ENCODE peak calls at places on chromosomes 16 and 17, in nine cellular contexts. V, T, L, N, S, P, B, E and D are unnamed samples.

GRCh38 chr16:75445298-75445697 is 12.0 kb upstream of the CFDP1 start:
- DNase-seq in B (no peak), E (no peak), L (no peak), V (no peak), P (no peak), N (no peak), T (no peak), S (no peak), D (no peak)

GRCh38 chr17:692116-692515 is 22.5 kb downstream of the VPS53 start:
- DNase-seq in N (no peak), B (peak; percentile 45), T (no peak), E (no peak), V (no peak), P (no peak), S (peak; percentile 90), L (no peak), D (no peak)

GRCh38 chr17:73184133-73184993 is 8.5 kb upstream of the COG1 start:
- DNase-seq in L (no peak), B (no peak), N (no peak), T (no peak), V (no peak), E (no peak), P (no peak), S (no peak), D (no peak)

GRCh38 chr17:40422990-40423611 is 5.4 kb upstream of the TOP2A start:
- DNase-seq in N (no peak), B (no peak), E (no peak), S (no peak), T (no peak), L (no peak), P (no peak), V (no peak), D (no peak)

GRCh38 chr17:50114849-50115357 is 15.1 kb downstream of the SAMD14 start:
- DNase-seq in N (no peak), E (peak; percentile 45), L (peak; percentile 73), V (peak; percentile 46), S (peak; percentile 53), P (no peak), B (peak; percentile 78), T (no peak), D (no peak)

GRCh38 chr17:78933025-78933958 is 8.1 kb upstream of the TIMP2 start:
- DNase-seq in N (no peak), E (peak; percentile 64), S (peak; percentile 96), V (no peak), P (peak; percentile 94), B (peak; percentile 95), T (peak; percentile 78), L (no peak), D (no peak)

GRCh38 chr16:61792194-61792904 is 243.9 kb downstream of the CDH8 start:
- DNase-seq in T (no peak), P (peak; percentile 10), N (no peak), B (peak; percentile 0), S (peak; percentile 66), E (no peak), V (no peak), L (no peak), D (no peak)

GRCh38 chr17:62653831-62654829 is 26.7 kb downstream of the MRC2 start:
- DNase-seq in L (no peak), P (no peak), T (peak; percentile 44), N (no peak), B (peak; percentile 82), S (peak; percentile 64), E (peak; percentile 38), V (peak; percentile 64), D (peak; percentile 60)

GRCh38 chr17:83203073-83203471 is 123.7 kb downstream of the METRNL start:
- DNase-seq in N (peak; percentile 89), L (no peak), P (peak; percentile 60), T (peak; percentile 91), B (peak; percentile 99), E (peak; percentile 37), S (peak; percentile 97), V (peak; percentile 61), D (no peak)

GRCh38 chr16:11679250-11679649 is 11.0 kb downstream of the SNN start:
- DNase-seq in N (no peak), E (no peak), P (no peak), T (no peak), L (peak; percentile 42), S (no peak), B (no peak), V (no peak), D (no peak)

GRCh38 chr16:57623251-57624043 is 5.0 kb upstream of the ADGRG1 start:
- DNase-seq in V (no peak), E (peak; percentile 78), S (no peak), N (peak; percentile 59), L (peak; percentile 90), B (no peak), T (no peak), P (no peak), D (no peak)

GRCh38 chr16:24996731-24997130 is 18.4 kb downstream of the ARHGAP17 start:
- DNase-seq in L (no peak), T (no peak), V (no peak), B (no peak), N (no peak), S (no peak), P (no peak), E (no peak), D (no peak)

GRCh38 chr16:24993722-24994686 is 21.2 kb downstream of the ARHGAP17 start:
- DNase-seq in N (no peak), T (no peak), P (no peak), S (peak; percentile 95), V (no peak), B (peak; percentile 91), L (no peak), E (no peak), D (no peak)

GRCh38 chr16:24996301-24996700 is 18.9 kb downstream of the ARHGAP17 start:
- DNase-seq in P (no peak), E (no peak), L (no peak), S (no peak), V (no peak), N (no peak), T (no peak), B (peak; percentile 47), D (no peak)

GRCh38 chr16:24995033-24995432 is 20.1 kb downstream of the ARHGAP17 start:
- DNase-seq in N (no peak), V (no peak), L (no peak), P (no peak), E (no peak), B (no peak), T (no peak), S (no peak), D (no peak)

GRCh38 chr16:24995469-24995868 is 19.7 kb downstream of the ARHGAP17 start:
- DNase-seq in S (no peak), T (no peak), L (no peak), B (no peak), N (no peak), V (no peak), P (no peak), E (no peak), D (no peak)
- TF ChIP-seq CTCF in S (peak; percentile 41), T (no peak), L (no peak), B (no peak), N (no peak), V (no peak), P (peak; percentile 33), E (no peak), D (no peak)

GRCh38 chr17:82085031-82085861 is 12.8 kb downstream of the FASN start:
- DNase-seq in B (no peak), V (no peak), N (no peak), P (no peak), E (no peak), S (no peak), T (no peak), L (no peak), D (no peak)
- TF ChIP-seq CTCF in B (no peak), V (no peak), N (no peak), P (no peak), E (no peak), S (no peak), T (no peak), L (no peak), D (no peak)

GRCh38 chr17:64732336-64733006 is 70.4 kb upstream of the SMURF2 start:
- DNase-seq in V (peak; percentile 56), B (peak; percentile 86), E (no peak), P (peak; percentile 82), S (peak; percentile 84), N (no peak), T (no peak), L (no peak), D (no peak)
- TF ChIP-seq CTCF in V (no peak), B (no peak), E (no peak), P (no peak), S (peak; percentile 38), N (no peak), T (no peak), L (no peak), D (no peak)

DNA sequence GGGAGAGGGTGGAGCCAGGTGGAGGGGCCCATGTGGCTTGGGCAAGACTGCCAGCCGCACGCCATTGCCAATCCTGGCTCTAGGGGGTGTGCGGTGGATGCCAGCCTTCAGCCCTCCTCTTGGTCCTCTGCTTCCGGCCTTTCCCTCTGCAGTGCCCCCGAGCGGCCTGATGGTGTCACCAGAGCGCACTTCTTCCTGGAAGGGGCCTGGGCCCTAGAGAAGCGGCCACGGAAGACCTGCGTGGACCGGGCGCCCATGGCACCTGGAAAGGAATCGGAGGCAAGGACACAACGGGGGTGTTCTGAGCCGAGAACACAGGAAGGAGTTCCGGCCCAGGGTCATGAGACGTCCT is 93.0 kb downstream of the IRX3 start:
- DNase-seq in B (peak; percentile 69), T (peak; percentile 76), P (peak; percentile 38), L (peak; percentile 35), N (peak; percentile 83), V (peak; percentile 71), E (peak; percentile 82), S (peak; percentile 64), D (peak; percentile 82)
- TF ChIP-seq CTCF in B (peak; percentile 90), T (peak; percentile 88), P (peak; percentile 89), L (peak; percentile 73), N (peak; percentile 26), V (peak; percentile 85), E (peak; percentile 64), S (peak; percentile 90), D (peak; percentile 81)